ENCODE peak calls at places on chromosome 22, in six cellular contexts. One of them, this sample, is unnamed. For H3K4me1, H3K27me3 and H3K36me3, the result is how much of the 10 kb centered on the place peaks cover.

GRCh38 chr22:43956805-43957463 is 1.7 kb downstream of the SAMM50 start:
- DNase-seq in gastrocnemius medialis: peak
- DNase-seq in cardiac muscle cell: no peak
- DNase-seq in CD4-positive, CD25-positive, alpha-beta regulatory T cell: no peak
- DNase-seq in ovary: no peak
- DNase-seq in Panc1: no peak
- DNase-seq in this sample: no peak

GRCh38 chr22:32067613-32068012 is 24.6 kb downstream of the SLC5A1 start:
- DNase-seq in gastrocnemius medialis: no peak
- DNase-seq in cardiac muscle cell: no peak
- DNase-seq in CD4-positive, CD25-positive, alpha-beta regulatory T cell: no peak
- DNase-seq in ovary: no peak
- DNase-seq in Panc1: no peak
- DNase-seq in this sample: no peak

GRCh38 chr22:35712672-35713071 is 5.0 kb upstream of the APOL5 start:
- DNase-seq in gastrocnemius medialis: no peak
- DNase-seq in cardiac muscle cell: no peak
- DNase-seq in CD4-positive, CD25-positive, alpha-beta regulatory T cell: no peak
- DNase-seq in ovary: no peak
- DNase-seq in Panc1: no peak
- DNase-seq in this sample: peak

GRCh38 chr22:17906978-17907730 is 117.2 kb downstream of the MICAL3 start:
- DNase-seq in gastrocnemius medialis: no peak
- DNase-seq in cardiac muscle cell: no peak
- DNase-seq in CD4-positive, CD25-positive, alpha-beta regulatory T cell: no peak
- DNase-seq in ovary: no peak
- DNase-seq in Panc1: no peak
- DNase-seq in this sample: no peak

GRCh38 chr22:24566899-24567511 is 11.2 kb downstream of the SNRPD3 start:
- DNase-seq in gastrocnemius medialis: no peak
- DNase-seq in cardiac muscle cell: peak
- DNase-seq in CD4-positive, CD25-positive, alpha-beta regulatory T cell: no peak
- DNase-seq in ovary: no peak
- DNase-seq in Panc1: no peak
- DNase-seq in this sample: no peak

GRCh38 chr22:36331912-36332622 is 55.7 kb downstream of the MYH9 start:
- DNase-seq in gastrocnemius medialis: no peak
- DNase-seq in cardiac muscle cell: no peak
- DNase-seq in CD4-positive, CD25-positive, alpha-beta regulatory T cell: peak
- DNase-seq in ovary: peak
- DNase-seq in Panc1: no peak
- DNase-seq in this sample: no peak

GRCh38 chr22:27730649-27731433 is 70.7 kb downstream of the MN1 start:
- DNase-seq in gastrocnemius medialis: no peak
- DNase-seq in cardiac muscle cell: peak
- DNase-seq in CD4-positive, CD25-positive, alpha-beta regulatory T cell: no peak
- DNase-seq in ovary: no peak
- DNase-seq in Panc1: no peak
- DNase-seq in this sample: no peak

GRCh38 chr22:19970479-19971275 is 29.1 kb upstream of the TXNRD2 start:
- DNase-seq in gastrocnemius medialis: peak
- DNase-seq in cardiac muscle cell: peak
- DNase-seq in CD4-positive, CD25-positive, alpha-beta regulatory T cell: peak
- DNase-seq in ovary: peak
- DNase-seq in Panc1: no peak
- DNase-seq in this sample: peak

GRCh38 chr22:44188316-44188715 is 7.6 kb downstream of the PARVG start:
- DNase-seq in gastrocnemius medialis: no peak
- DNase-seq in cardiac muscle cell: no peak
- DNase-seq in CD4-positive, CD25-positive, alpha-beta regulatory T cell: no peak
- DNase-seq in ovary: no peak
- DNase-seq in Panc1: no peak
- DNase-seq in this sample: no peak

GRCh38 chr22:45290410-45290936 is 5.7 kb downstream of the UPK3A start:
- DNase-seq in gastrocnemius medialis: peak
- DNase-seq in cardiac muscle cell: peak
- DNase-seq in CD4-positive, CD25-positive, alpha-beta regulatory T cell: no peak
- DNase-seq in ovary: no peak
- DNase-seq in Panc1: no peak
- DNase-seq in this sample: no peak

GRCh38 chr22:40898850-40899357 is 37.0 kb upstream of the DNAJB7 start:
- DNase-seq in gastrocnemius medialis: no peak
- DNase-seq in cardiac muscle cell: peak
- DNase-seq in CD4-positive, CD25-positive, alpha-beta regulatory T cell: peak
- DNase-seq in ovary: no peak
- DNase-seq in Panc1: no peak
- DNase-seq in this sample: peak

GRCh38 chr22:23608583-23608982 is 23.5 kb downstream of the DRICH1 start:
- DNase-seq in gastrocnemius medialis: no peak
- DNase-seq in cardiac muscle cell: peak
- DNase-seq in CD4-positive, CD25-positive, alpha-beta regulatory T cell: no peak
- DNase-seq in ovary: no peak
- DNase-seq in Panc1: no peak
- DNase-seq in this sample: peak

GRCh38 chr22:24247564-24248344 is 2.9 kb upstream of the GGT5 start:
- DNase-seq in gastrocnemius medialis: peak
- DNase-seq in cardiac muscle cell: peak
- DNase-seq in CD4-positive, CD25-positive, alpha-beta regulatory T cell: peak
- DNase-seq in ovary: peak
- DNase-seq in Panc1: peak
- DNase-seq in this sample: peak

GRCh38 chr22:19757140-19757984 is 3.2 kb upstream of the TBX1 start:
- DNase-seq in gastrocnemius medialis: no peak
- DNase-seq in cardiac muscle cell: no peak
- DNase-seq in CD4-positive, CD25-positive, alpha-beta regulatory T cell: no peak
- DNase-seq in ovary: no peak
- DNase-seq in Panc1: no peak
- DNase-seq in this sample: no peak

GRCh38 chr22:30832407-30832987 is 136.1 kb downstream of the MORC2 start:
- DNase-seq in gastrocnemius medialis: no peak
- DNase-seq in cardiac muscle cell: no peak
- DNase-seq in CD4-positive, CD25-positive, alpha-beta regulatory T cell: no peak
- DNase-seq in ovary: no peak
- DNase-seq in Panc1: no peak
- DNase-seq in this sample: no peak

GRCh38 chr22:26762503-26763170 is 105.2 kb downstream of the MIAT start:
- DNase-seq in gastrocnemius medialis: no peak
- DNase-seq in cardiac muscle cell: no peak
- DNase-seq in CD4-positive, CD25-positive, alpha-beta regulatory T cell: no peak
- DNase-seq in ovary: no peak
- DNase-seq in Panc1: no peak
- DNase-seq in this sample: no peak

GRCh38 chr22:48703265-48703941 is 1124.3 kb downstream of the BRD1 start:
- DNase-seq in gastrocnemius medialis: no peak
- DNase-seq in cardiac muscle cell: no peak
- DNase-seq in CD4-positive, CD25-positive, alpha-beta regulatory T cell: no peak
- DNase-seq in ovary: no peak
- DNase-seq in Panc1: no peak
- DNase-seq in this sample: no peak

GRCh38 chr22:25838960-25839741 is 97.2 kb downstream of the MYO18B start:
- DNase-seq in gastrocnemius medialis: no peak
- DNase-seq in cardiac muscle cell: no peak
- DNase-seq in CD4-positive, CD25-positive, alpha-beta regulatory T cell: no peak
- DNase-seq in ovary: no peak
- DNase-seq in Panc1: no peak
- DNase-seq in this sample: no peak

GRCh38 chr22:37018815-37019308 is 385 bp downstream of the TST start:
- DNase-seq in gastrocnemius medialis: peak
- DNase-seq in cardiac muscle cell: peak
- DNase-seq in CD4-positive, CD25-positive, alpha-beta regulatory T cell: peak
- DNase-seq in ovary: peak
- DNase-seq in Panc1: no peak
- DNase-seq in this sample: peak

GRCh38 chr22:30893434-30894370 is 74.9 kb downstream of the MORC2 start:
- DNase-seq in gastrocnemius medialis: no peak
- DNase-seq in cardiac muscle cell: no peak
- DNase-seq in CD4-positive, CD25-positive, alpha-beta regulatory T cell: no peak
- DNase-seq in ovary: no peak
- DNase-seq in Panc1: no peak
- DNase-seq in this sample: no peak

GRCh38 chr22:32043391-32043790 is 330 bp downstream of the SLC5A1 start:
- DNase-seq in gastrocnemius medialis: no peak
- DNase-seq in cardiac muscle cell: no peak
- DNase-seq in CD4-positive, CD25-positive, alpha-beta regulatory T cell: no peak
- DNase-seq in ovary: no peak
- DNase-seq in Panc1: no peak
- DNase-seq in this sample: no peak

GRCh38 chr22:37126383-37126782 is 16.9 kb upstream of the TMPRSS6 start:
- DNase-seq in gastrocnemius medialis: no peak
- DNase-seq in cardiac muscle cell: peak
- DNase-seq in CD4-positive, CD25-positive, alpha-beta regulatory T cell: no peak
- DNase-seq in ovary: no peak
- DNase-seq in Panc1: no peak
- DNase-seq in this sample: no peak

GRCh38 chr22:32185821-32186220 is 19.1 kb downstream of the RFPL2 start:
- DNase-seq in gastrocnemius medialis: no peak
- DNase-seq in cardiac muscle cell: no peak
- DNase-seq in CD4-positive, CD25-positive, alpha-beta regulatory T cell: no peak
- DNase-seq in ovary: no peak
- DNase-seq in Panc1: no peak
- DNase-seq in this sample: no peak

GRCh38 chr22:19958083-19959042 is 16.7 kb upstream of the TXNRD2 start:
- DNase-seq in gastrocnemius medialis: no peak
- DNase-seq in cardiac muscle cell: no peak
- DNase-seq in CD4-positive, CD25-positive, alpha-beta regulatory T cell: no peak
- DNase-seq in ovary: no peak
- DNase-seq in Panc1: no peak
- DNase-seq in this sample: no peak

GRCh38 chr22:27223317-27224177 is 566.2 kb downstream of the MIAT start:
- DNase-seq in gastrocnemius medialis: no peak
- DNase-seq in cardiac muscle cell: no peak
- DNase-seq in CD4-positive, CD25-positive, alpha-beta regulatory T cell: no peak
- DNase-seq in ovary: no peak
- DNase-seq in Panc1: no peak
- DNase-seq in this sample: no peak

GRCh38 chr22:26464312-26464711 is 19.3 kb downstream of the HPS4 start:
- DNase-seq in gastrocnemius medialis: no peak
- DNase-seq in cardiac muscle cell: no peak
- DNase-seq in CD4-positive, CD25-positive, alpha-beta regulatory T cell: no peak
- DNase-seq in ovary: no peak
- DNase-seq in Panc1: no peak
- DNase-seq in this sample: no peak

GRCh38 chr22:32407332-32407731 is 4.7 kb downstream of the RTCB start:
- DNase-seq in gastrocnemius medialis: no peak
- DNase-seq in cardiac muscle cell: no peak
- DNase-seq in CD4-positive, CD25-positive, alpha-beta regulatory T cell: no peak
- DNase-seq in ovary: no peak
- DNase-seq in Panc1: no peak
- DNase-seq in this sample: no peak

GRCh38 chr22:19855504-19856409 is 1.1 kb upstream of the GNB1L start:
- DNase-seq in gastrocnemius medialis: no peak
- DNase-seq in cardiac muscle cell: no peak
- DNase-seq in CD4-positive, CD25-positive, alpha-beta regulatory T cell: peak
- DNase-seq in ovary: peak
- DNase-seq in Panc1: no peak
- DNase-seq in this sample: peak

GRCh38 chr22:45164217-45165123 is 745 bp downstream of the NUP50 start:
- DNase-seq in gastrocnemius medialis: no peak
- DNase-seq in cardiac muscle cell: peak
- DNase-seq in CD4-positive, CD25-positive, alpha-beta regulatory T cell: no peak
- DNase-seq in ovary: peak
- DNase-seq in Panc1: no peak
- DNase-seq in this sample: no peak

GRCh38 chr22:30763815-30764686 is 69.4 kb downstream of the OSBP2 start:
- DNase-seq in gastrocnemius medialis: peak
- DNase-seq in cardiac muscle cell: peak
- DNase-seq in CD4-positive, CD25-positive, alpha-beta regulatory T cell: peak
- DNase-seq in ovary: peak
- DNase-seq in Panc1: no peak
- DNase-seq in this sample: peak

GRCh38 chr22:38700789-38701628 is at the start of gene JOSD1:
- DNase-seq in gastrocnemius medialis: peak
- DNase-seq in cardiac muscle cell: peak
- DNase-seq in CD4-positive, CD25-positive, alpha-beta regulatory T cell: peak
- DNase-seq in ovary: peak
- DNase-seq in Panc1: no peak
- DNase-seq in this sample: peak

GRCh38 chr22:38698407-38699094 is 2.2 kb downstream of the JOSD1 start:
- DNase-seq in gastrocnemius medialis: no peak
- DNase-seq in cardiac muscle cell: no peak
- DNase-seq in CD4-positive, CD25-positive, alpha-beta regulatory T cell: no peak
- DNase-seq in ovary: no peak
- DNase-seq in Panc1: no peak
- DNase-seq in this sample: no peak

GRCh38 chr22:38699143-38699542 is 1.6 kb downstream of the JOSD1 start:
- DNase-seq in gastrocnemius medialis: no peak
- DNase-seq in cardiac muscle cell: no peak
- DNase-seq in CD4-positive, CD25-positive, alpha-beta regulatory T cell: no peak
- DNase-seq in ovary: no peak
- DNase-seq in Panc1: no peak
- DNase-seq in this sample: no peak

GRCh38 chr22:38699784-38700183 is 959 bp downstream of the JOSD1 start:
- DNase-seq in gastrocnemius medialis: no peak
- DNase-seq in cardiac muscle cell: no peak
- DNase-seq in CD4-positive, CD25-positive, alpha-beta regulatory T cell: no peak
- DNase-seq in ovary: no peak
- DNase-seq in Panc1: no peak
- DNase-seq in this sample: no peak

GRCh38 chr22:38700271-38700788 is 413 bp downstream of the JOSD1 start:
- DNase-seq in gastrocnemius medialis: no peak
- DNase-seq in cardiac muscle cell: no peak
- DNase-seq in CD4-positive, CD25-positive, alpha-beta regulatory T cell: peak
- DNase-seq in ovary: no peak
- DNase-seq in Panc1: no peak
- DNase-seq in this sample: no peak
- H3K4me1 ChIP-seq in gastrocnemius medialis: under half
- H3K4me1 ChIP-seq in cardiac muscle cell: under half
- H3K4me1 ChIP-seq in CD4-positive, CD25-positive, alpha-beta regulatory T cell: half or more
- H3K4me1 ChIP-seq in ovary: under half
- H3K4me1 ChIP-seq in Panc1: under half
- H3K4me1 ChIP-seq in this sample: under half

GRCh38 chr22:50009765-50010675 is 2.5 kb downstream of the IL17REL start:
- DNase-seq in gastrocnemius medialis: no peak
- DNase-seq in cardiac muscle cell: no peak
- DNase-seq in CD4-positive, CD25-positive, alpha-beta regulatory T cell: no peak
- DNase-seq in ovary: peak
- DNase-seq in Panc1: no peak
- DNase-seq in this sample: no peak
- H3K27me3 ChIP-seq in gastrocnemius medialis: under half
- H3K27me3 ChIP-seq in cardiac muscle cell: half or more
- H3K27me3 ChIP-seq in CD4-positive, CD25-positive, alpha-beta regulatory T cell: under half
- H3K27me3 ChIP-seq in ovary: under half
- H3K27me3 ChIP-seq in Panc1: under half
- H3K27me3 ChIP-seq in this sample: under half

DNA sequence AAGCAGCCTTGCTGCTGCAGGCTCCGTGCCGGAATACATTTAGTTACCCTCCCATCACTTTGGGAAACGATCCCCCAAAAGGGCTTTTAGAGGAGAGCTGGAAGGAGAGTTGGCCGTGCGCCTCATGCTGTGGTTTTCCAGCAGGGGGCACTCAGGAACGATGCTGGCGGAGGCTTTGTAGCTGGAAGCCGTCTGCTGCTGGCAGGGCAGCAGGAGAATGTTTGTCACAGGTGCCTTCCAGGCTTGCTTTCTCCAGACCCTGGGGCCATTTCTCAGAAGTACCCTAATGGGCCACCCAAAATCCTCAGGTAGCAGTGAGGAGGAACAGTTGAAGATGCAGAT is 30.0 kb upstream of the CABP7 start:
- DNase-seq in gastrocnemius medialis: peak
- DNase-seq in cardiac muscle cell: peak
- DNase-seq in CD4-positive, CD25-positive, alpha-beta regulatory T cell: peak
- DNase-seq in ovary: peak
- DNase-seq in Panc1: no peak
- DNase-seq in this sample: peak
- H3K36me3 ChIP-seq in gastrocnemius medialis: under half
- H3K36me3 ChIP-seq in cardiac muscle cell: under half
- H3K36me3 ChIP-seq in CD4-positive, CD25-positive, alpha-beta regulatory T cell: under half
- H3K36me3 ChIP-seq in ovary: under half
- H3K36me3 ChIP-seq in Panc1: under half
- H3K36me3 ChIP-seq in this sample: under half

GRCh38 chr22:21650823-21651520 is 8.9 kb downstream of the SDF2L1 start:
- DNase-seq in gastrocnemius medialis: no peak
- DNase-seq in cardiac muscle cell: no peak
- DNase-seq in CD4-positive, CD25-positive, alpha-beta regulatory T cell: no peak
- DNase-seq in ovary: no peak
- DNase-seq in Panc1: no peak
- DNase-seq in this sample: no peak
- H3K4me1 ChIP-seq in gastrocnemius medialis: under half
- H3K4me1 ChIP-seq in cardiac muscle cell: under half
- H3K4me1 ChIP-seq in CD4-positive, CD25-positive, alpha-beta regulatory T cell: under half
- H3K4me1 ChIP-seq in ovary: under half
- H3K4me1 ChIP-seq in Panc1: under half
- H3K4me1 ChIP-seq in this sample: under half

This sample was measured in HAP-1.